ENCODE peak calls at places on chromosomes 13 and 19, in six cellular contexts. I is choroid plexus epithelial cell, P is left kidney, X is NCI-H1417, V is HS-5, J is H54. R is an unnamed sample.

GRCh38 chr13:46380242-46380641 is 6.8 kb downstream of the RUBCNL start:
- DNase-seq in P (no peak), J (no peak), X (no peak), V (no peak), I (no peak), R (no peak)

GRCh38 chr19:16872728-16873127 is 16.1 kb upstream of the F2RL3 start:
- DNase-seq in J (no peak), I (no peak), X (no peak), P (no peak), V (no peak), R (no peak)

GRCh38 chr13:99062593-99062992 is 84.7 kb upstream of the DOCK9 start:
- DNase-seq in X (no peak), P (peak), I (peak), J (no peak), V (no peak), R (no peak)

GRCh38 chr19:27777726-27778125 is 1435.2 kb downstream of the UQCRFS1 start:
- DNase-seq in J (no peak), P (no peak), X (no peak), V (no peak), I (peak), R (peak)

GRCh38 chr13:38399540-38399939 is 49.9 kb downstream of the UFM1 start:
- DNase-seq in J (no peak), V (no peak), X (no peak), P (peak), I (peak), R (no peak)

GRCh38 chr13:48125794-48126228 is 30.9 kb upstream of the MED4 start:
- DNase-seq in J (no peak), I (peak), X (no peak), V (no peak), P (peak), R (no peak)

GRCh38 chr13:109654341-109655205 is 131.8 kb downstream of the IRS2 start:
- DNase-seq in X (no peak), J (no peak), V (no peak), P (no peak), I (peak), R (no peak)

GRCh38 chr13:26050568-26051230 is 1.1 kb downstream of the SHISA2 start:
- DNase-seq in I (peak), P (peak), V (no peak), X (peak), J (no peak), R (peak)

GRCh38 chr13:113410472-113411201 is 42.7 kb downstream of the ADPRHL1 start:
- DNase-seq in V (peak), J (peak), P (peak), I (peak), X (no peak), R (peak)

GRCh38 chr13:77800219-77800618 is 102.7 kb downstream of the SLAIN1 start:
- DNase-seq in I (no peak), X (no peak), J (no peak), V (peak), P (peak), R (no peak)

GRCh38 chr19:39499082-39499642 is 415 bp downstream of the DLL3 start:
- DNase-seq in V (no peak), X (peak), I (peak), P (peak), J (no peak), R (peak)